ENCODE peak calls at places on chromosomes 6 and 20, in five cellular contexts. W is lower lobe of right lung, N is heart right ventricle, S is neural progenitor cell, A is upper lobe of left lung. D is an unnamed sample.
A peak's percentile ranks its signal among the peaks of the same experiment; 100 is the strongest.

GRCh38 chr6:20845592-20845991 is 311.3 kb downstream of the CDKAL1 start:
- DNase-seq in W (no peak), N (no peak), S (no peak), A (no peak), D (no peak)

GRCh38 chr20:33875055-33875454 is 63.9 kb downstream of the CHMP4B start:
- DNase-seq in W (no peak), N (no peak), S (no peak), A (no peak), D (no peak)

GRCh38 chr6:53192590-53193232 is 44.1 kb upstream of the GCM1 start:
- DNase-seq in W (no peak), N (no peak), S (peak; percentile 56), A (no peak), D (no peak)

GRCh38 chr6:34601706-34602105 is 45.6 kb upstream of the SPDEF start:
- DNase-seq in W (no peak), N (no peak), S (peak; percentile 35), A (no peak), D (no peak)

GRCh38 chr6:43703512-43704429 is 16.2 kb upstream of the MRPS18A start:
- DNase-seq in W (no peak), N (no peak), S (no peak), A (no peak), D (no peak)

GRCh38 chr6:25312703-25313102 is 33.5 kb downstream of the CARMIL1 start:
- DNase-seq in W (no peak), N (no peak), S (no peak), A (no peak), D (no peak)

GRCh38 chr6:19864285-19864684 is 27.1 kb downstream of the ID4 start:
- DNase-seq in W (no peak), N (no peak), S (no peak), A (no peak), D (no peak)

GRCh38 chr20:6140947-6141346 is 18.1 kb upstream of the FERMT1 start:
- DNase-seq in W (no peak), N (no peak), S (peak; percentile 14), A (no peak), D (no peak)

GRCh38 chr6:2834262-2834661 is 7.4 kb downstream of the SERPINB1 start:
- DNase-seq in W (no peak), N (no peak), S (no peak), A (no peak), D (no peak)

GRCh38 chr6:85684809-85685171 is 42.1 kb upstream of the SYNCRIP start:
- DNase-seq in W (no peak), N (no peak), S (no peak), A (no peak), D (no peak)

GRCh38 chr20:2172305-2173175 is 70.9 kb downstream of the STK35 start:
- DNase-seq in W (peak; percentile 76), N (peak; percentile 64), S (peak; percentile 79), A (no peak), D (no peak)

GRCh38 chr6:6885521-6886088 is 222.2 kb upstream of the RREB1 start:
- DNase-seq in W (peak; percentile 88), N (peak; percentile 62), S (no peak), A (peak; percentile 83), D (no peak)

GRCh38 chr20:49812463-49813304 is at the start of gene SLC9A8:
- DNase-seq in W (peak; percentile 94), N (peak; percentile 87), S (peak; percentile 95), A (peak; percentile 96), D (peak; percentile 22)

GRCh38 chr6:3766219-3766618 is 14.7 kb upstream of the PXDC1 start:
- DNase-seq in W (no peak), N (no peak), S (no peak), A (no peak), D (no peak)

GRCh38 chr6:124463271-124463670 is 499.0 kb upstream of the RNF217 start:
- DNase-seq in W (no peak), N (no peak), S (no peak), A (no peak), D (no peak)

GRCh38 chr6:126039284-126039683 is 52.9 kb downstream of the TRMT11 start:
- DNase-seq in W (no peak), N (no peak), S (no peak), A (no peak), D (no peak)

GRCh38 chr20:23520185-23520584 is 29.3 kb downstream of the CST8 start:
- DNase-seq in W (no peak), N (no peak), S (no peak), A (no peak), D (no peak)

GRCh38 chr6:128071212-128071611 is 170.4 kb upstream of the THEMIS start:
- DNase-seq in W (no peak), N (no peak), S (no peak), A (no peak), D (no peak)

GRCh38 chr6:134503542-134504281 is 185.8 kb upstream of the SGK1 start:
- DNase-seq in W (no peak), N (no peak), S (no peak), A (no peak), D (no peak)

GRCh38 chr20:42531675-42531985 is 658.1 kb downstream of the PTPRT start:
- DNase-seq in W (no peak), N (peak; percentile 11), S (peak; percentile 10), A (no peak), D (no peak)

GRCh38 chr20:34461779-34462087 is 54.5 kb upstream of the DYNLRB1 start:
- DNase-seq in W (no peak), N (no peak), S (no peak), A (no peak), D (no peak)

GRCh38 chr6:11556308-11556707 is 18.8 kb downstream of the TMEM170B start:
- DNase-seq in W (no peak), N (no peak), S (peak; percentile 60), A (no peak), D (no peak)

GRCh38 chr6:5737460-5737859 is 269.3 kb downstream of the NRN1 start:
- DNase-seq in W (no peak), N (no peak), S (no peak), A (no peak), D (no peak)

GRCh38 chr6:18601515-18602035 is 214.4 kb downstream of the RNF144B start:
- DNase-seq in W (no peak), N (no peak), S (no peak), A (no peak), D (no peak)

GRCh38 chr6:75693534-75693933 is 55.5 kb upstream of the MYO6 start:
- DNase-seq in W (no peak), N (no peak), S (no peak), A (no peak), D (no peak)

GRCh38 chr20:11375368-11375767 is 542.3 kb upstream of the BTBD3 start:
- DNase-seq in W (no peak), N (no peak), S (no peak), A (no peak), D (no peak)

GRCh38 chr6:87944541-87944954 is 103.1 kb upstream of the SPACA1 start:
- DNase-seq in W (peak; percentile 63), N (peak; percentile 71), S (peak; percentile 49), A (no peak), D (no peak)

GRCh38 chr6:167787896-167788530 is 38.7 kb upstream of the AFDN start:
- DNase-seq in W (no peak), N (no peak), S (no peak), A (no peak), D (no peak)

GRCh38 chr6:3759656-3760245 is 8.2 kb upstream of the PXDC1 start:
- DNase-seq in W (no peak), N (no peak), S (no peak), A (no peak), D (no peak)

GRCh38 chr20:54433653-54434052 is 41.7 kb upstream of the DOK5 start:
- DNase-seq in W (peak; percentile 53), N (no peak), S (no peak), A (no peak), D (no peak)

GRCh38 chr20:51553897-51554504 is 11.5 kb upstream of the NFATC2 start:
- DNase-seq in W (no peak), N (no peak), S (no peak), A (no peak), D (no peak)

GRCh38 chr6:16383607-16384206 is 145.3 kb downstream of the GMPR start:
- DNase-seq in W (no peak), N (no peak), S (no peak), A (no peak), D (no peak)

DNA sequence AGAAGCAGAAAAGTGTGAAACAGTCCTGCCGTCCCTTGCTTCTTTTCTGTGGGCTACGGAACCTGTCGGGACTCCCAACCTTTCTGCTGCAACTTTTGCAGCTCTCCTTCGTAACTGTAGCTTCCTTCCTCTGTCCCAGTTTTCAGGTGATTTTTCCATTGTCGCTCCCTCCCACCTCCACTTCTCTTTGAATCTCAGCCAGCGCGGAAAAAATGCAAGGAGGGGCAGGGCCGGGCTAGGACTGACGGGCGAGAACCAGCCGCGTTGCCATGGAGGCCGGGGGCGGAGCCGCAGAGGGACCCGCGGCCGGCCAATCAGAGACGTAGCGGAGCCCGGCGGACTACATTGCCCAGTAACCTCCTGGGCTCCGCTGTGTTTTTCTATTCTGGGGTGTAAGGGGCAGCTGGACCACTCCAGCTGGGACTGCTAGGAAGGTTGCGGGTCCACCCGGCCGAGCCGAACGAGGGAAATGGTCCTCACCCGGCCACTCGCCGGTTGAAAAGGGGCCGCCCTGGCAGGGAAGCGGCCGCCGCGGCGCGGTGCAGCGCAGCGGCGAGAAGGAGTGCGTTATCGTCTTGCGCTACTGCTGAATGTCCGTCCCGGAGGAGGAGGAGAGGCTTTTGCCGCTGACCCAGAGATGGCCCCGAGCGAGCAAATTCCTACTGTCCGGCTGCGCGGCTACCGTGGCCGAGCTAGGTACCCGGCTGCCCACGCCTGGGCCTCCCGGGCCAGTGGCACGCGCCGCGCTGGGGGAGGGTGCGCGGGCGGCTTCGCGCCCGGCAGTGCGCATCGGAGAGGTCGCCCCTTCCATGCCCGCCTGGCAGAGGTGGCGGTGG is at the start of the genes CYP39A1 and SLC25A27:
- DNase-seq in W (peak; percentile 96), N (peak; percentile 92), S (peak; percentile 97), A (peak; percentile 98), D (peak; percentile 40)
- TF ChIP-seq CTCF in W (no peak), N (no peak), S (no peak), A (no peak), D (no peak)

GRCh38 chr6:115729036-115729435 is 331.7 kb downstream of the FRK start:
- DNase-seq in W (no peak), N (no peak), S (no peak), A (no peak), D (no peak)

GRCh38 chr6:115733426-115733825 is 327.3 kb downstream of the FRK start:
- DNase-seq in W (no peak), N (no peak), S (no peak), A (no peak), D (no peak)

GRCh38 chr6:115728171-115728570 is 332.5 kb downstream of the FRK start:
- DNase-seq in W (no peak), N (no peak), S (no peak), A (no peak), D (no peak)
- H3K27ac ChIP-seq in W (no peak overlapping the region), N (no peak overlapping the region), S (no peak overlapping the region), A (no peak overlapping the region), D (no peak overlapping the region)

GRCh38 chr20:20695250-20695816 is 17.1 kb downstream of the RALGAPA2 start:
- DNase-seq in W (no peak), N (no peak), S (no peak), A (no peak), D (no peak)
- H3K4me1 ChIP-seq in W (peaks cover 50% of the 10 kb centered on the region), N (peaks cover 6% of the 10 kb centered on the region), S (no peaks in the 10 kb centered on the region), A (peaks cover 38% of the 10 kb centered on the region), D (no peaks in the 10 kb centered on the region)

GRCh38 chr6:129893513-129894098 is 32.5 kb upstream of the TMEM244 start:
- DNase-seq in W (no peak), N (no peak), S (no peak), A (no peak), D (no peak)
- TF ChIP-seq CTCF in W (peak; percentile 42), N (no peak), S (peak; percentile 24), A (no peak), D (no peak)

GRCh38 chr6:89347825-89348224 is 4.7 kb downstream of the UBE2J1 start:
- DNase-seq in W (peak; percentile 55), N (no peak), S (no peak), A (no peak), D (no peak)
- H3K27ac ChIP-seq in W (peak overlapping the region; percentile 5), N (peak overlapping the region; percentile 100), S (no peak overlapping the region), A (peak overlapping the region; percentile 45), D (no peak overlapping the region)

D was measured in esophagus squamous epithelium.